ENCODE peak calls at places on chromosome 20, in seven cellular contexts. P is HCT116, J is GM12878, T is HepG2, Y is T47D, D is SK-N-SH, E is K562. A is an unnamed sample.

GRCh38 chr20:48066256-48066655 is 281.0 kb upstream of the SULF2 start:
- DNase-seq in J (no peak), Y (no peak), T (no peak), D (no peak), E (no peak), P (no peak), A (no peak)

GRCh38 chr20:20273281-20273680 is 94.6 kb upstream of the INSM1 start:
- DNase-seq in J (no peak), T (no peak), D (no peak), P (no peak), E (no peak), Y (no peak), A (no peak)

GRCh38 chr20:41927189-41927588 is 309.0 kb upstream of the CHD6 start:
- DNase-seq in D (no peak), Y (no peak), P (no peak), T (no peak), E (no peak), J (no peak), A (no peak)

GRCh38 chr20:14861028-14861699 is 523.8 kb upstream of the FLRT3 start:
- DNase-seq in D (no peak), E (no peak), P (no peak), Y (no peak), J (no peak), T (no peak), A (no peak)

GRCh38 chr20:10433014-10433622 is 904 bp downstream of the MKKS start:
- DNase-seq in D (peak), J (no peak), T (peak), Y (no peak), E (no peak), P (no peak), A (no peak)

GRCh38 chr20:41256516-41256915 is 61.0 kb downstream of the ZHX3 start:
- DNase-seq in T (no peak), D (no peak), P (no peak), E (no peak), J (no peak), Y (no peak), A (no peak)

GRCh38 chr20:57429579-57430202 is 38.5 kb downstream of the RBM38 start:
- DNase-seq in Y (no peak), D (no peak), T (peak), E (no peak), P (peak), J (no peak), A (no peak)

GRCh38 chr20:58685988-58686387 is 6.6 kb upstream of the NPEPL1 start:
- DNase-seq in D (no peak), Y (no peak), J (no peak), P (no peak), E (no peak), T (no peak), A (peak)

GRCh38 chr20:48945840-48946514 is 24.5 kb downstream of the ARFGEF2 start:
- DNase-seq in E (no peak), J (no peak), P (peak), T (no peak), D (no peak), Y (peak), A (no peak)

GRCh38 chr20:39009348-39009747 is 47.2 kb downstream of the DHX35 start:
- DNase-seq in J (no peak), Y (no peak), T (no peak), P (no peak), E (no peak), D (no peak), A (no peak)

GRCh38 chr20:48912065-48912464 is 9.4 kb upstream of the ARFGEF2 start:
- DNase-seq in J (no peak), Y (no peak), T (no peak), D (no peak), E (no peak), P (no peak), A (no peak)

GRCh38 chr20:64029293-64030117 is 6.5 kb upstream of the C20orf204 start:
- DNase-seq in D (no peak), E (no peak), P (no peak), J (no peak), Y (no peak), T (no peak), A (no peak)

GRCh38 chr20:4898282-4898681 is 103.0 kb downstream of the SLC23A2 start:
- DNase-seq in Y (no peak), D (no peak), E (no peak), P (peak), T (no peak), J (no peak), A (no peak)

GRCh38 chr20:58875111-58875510 is 22.6 kb downstream of the GNAS start:
- DNase-seq in D (no peak), P (no peak), Y (no peak), T (no peak), J (no peak), E (no peak), A (no peak)

GRCh38 chr20:49594143-49594928 is 26.4 kb upstream of the PTGIS start:
- DNase-seq in T (no peak), Y (no peak), E (no peak), D (no peak), J (no peak), P (no peak), A (no peak)

GRCh38 chr20:23782366-23782983 is 31.7 kb upstream of the CST1 start:
- DNase-seq in E (peak), Y (peak), T (no peak), D (peak), P (no peak), J (no peak), A (peak)

GRCh38 chr20:46512943-46513844 is at the start of gene ZNF334:
- DNase-seq in J (no peak), P (no peak), T (peak), Y (no peak), D (peak), E (peak), A (peak)

GRCh38 chr20:12287575-12287974 is 369.9 kb downstream of the BTBD3 start:
- DNase-seq in D (no peak), E (no peak), T (no peak), P (no peak), J (no peak), Y (no peak), A (no peak)

GRCh38 chr20:9411833-9412232 is 102.6 kb upstream of the LAMP5 start:
- DNase-seq in T (no peak), Y (no peak), E (no peak), J (no peak), P (no peak), D (no peak), A (no peak)

GRCh38 chr20:9407805-9408421 is 106.5 kb upstream of the LAMP5 start:
- DNase-seq in D (peak), Y (peak), P (peak), J (peak), T (peak), E (peak), A (peak)

GRCh38 chr20:9409352-9409751 is 105.0 kb upstream of the LAMP5 start:
- DNase-seq in E (no peak), P (no peak), T (no peak), D (no peak), J (no peak), Y (no peak), A (no peak)

GRCh38 chr20:9409981-9410380 is 104.4 kb upstream of the LAMP5 start:
- DNase-seq in E (no peak), J (no peak), T (no peak), Y (no peak), D (no peak), P (no peak), A (no peak)

DNA sequence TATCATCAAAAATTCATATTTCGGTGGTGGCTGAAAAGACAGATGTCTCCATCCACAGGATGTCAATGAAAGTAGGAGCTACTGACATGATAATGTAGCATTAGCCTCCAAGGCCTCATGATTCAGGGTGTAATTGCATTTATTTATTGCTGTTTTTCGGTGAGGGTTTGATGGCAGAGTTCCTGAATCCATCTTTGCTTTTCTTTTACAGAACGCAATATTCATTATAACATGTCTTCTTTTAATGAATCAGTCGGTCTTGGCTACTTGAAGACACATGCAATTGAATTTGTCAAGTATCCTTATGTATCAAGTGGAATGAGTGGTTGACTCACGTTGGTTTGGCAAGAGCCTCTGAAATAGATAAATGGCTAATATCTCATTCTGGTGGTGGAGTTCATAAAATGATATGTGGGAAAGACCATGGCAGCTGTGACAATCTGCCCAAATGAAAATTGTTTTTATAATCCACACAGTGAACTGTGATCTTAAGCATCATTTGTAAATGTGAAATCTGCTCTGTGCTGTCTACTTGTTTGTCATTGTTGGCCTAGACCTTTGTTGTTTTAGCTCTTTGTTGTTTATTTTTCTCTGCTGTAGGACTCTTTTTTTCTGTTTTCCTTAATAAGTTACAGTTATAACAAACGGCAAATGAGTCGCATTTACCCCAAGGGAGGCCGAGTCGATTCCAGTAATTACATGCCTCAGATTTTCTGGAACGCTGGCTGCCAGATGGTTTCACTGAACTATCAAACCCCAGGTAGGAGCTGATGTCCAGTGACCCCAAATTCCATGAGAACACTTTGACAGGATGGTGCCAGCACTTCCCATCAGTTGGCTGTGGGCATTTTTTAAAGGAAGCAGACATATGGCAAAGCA is 105.7 kb upstream of the LAMP5 start:
- DNase-seq in E (no peak), T (no peak), Y (no peak), P (no peak), D (no peak), J (no peak), A (no peak)
- TF ChIP-seq JUND in E (no peak), T (no peak), Y (no peak), P (no peak), D (peak), J (no peak), A (no peak)

GRCh38 chr20:51237278-51237677 is 214.4 kb upstream of the KCNG1 start:
- DNase-seq in J (no peak), Y (no peak), P (no peak), E (no peak), D (no peak), T (no peak), A (no peak)
- TF ChIP-seq JUND in J (no peak), Y (no peak), P (no peak), E (no peak), D (no peak), T (no peak), A (no peak)

DNA sequence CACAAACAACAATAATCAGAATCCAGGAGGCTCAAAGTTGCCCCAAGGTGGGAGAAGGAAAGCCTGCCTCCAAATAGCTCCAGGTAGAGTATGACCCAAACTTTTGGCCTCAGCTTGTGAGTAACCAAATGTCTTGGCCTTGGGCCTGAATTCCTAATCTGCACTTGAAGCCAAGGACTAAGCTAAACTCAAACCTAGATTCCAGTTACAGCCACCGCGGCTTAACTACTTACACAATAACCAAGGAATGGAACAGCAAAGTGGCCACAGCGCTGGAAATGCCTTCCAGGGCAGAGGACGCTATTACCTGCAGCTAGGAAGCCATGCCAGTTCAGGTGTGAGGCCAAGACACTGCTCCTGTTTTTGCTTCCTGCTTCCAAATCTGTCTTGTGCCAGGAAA is 4.6 kb downstream of the NINL start:
- DNase-seq in Y (peak), T (no peak), D (no peak), J (no peak), E (no peak), P (no peak), A (no peak)
- TF ChIP-seq JUND in Y (no peak), T (no peak), D (no peak), J (no peak), E (no peak), P (no peak), A (no peak)

DNA sequence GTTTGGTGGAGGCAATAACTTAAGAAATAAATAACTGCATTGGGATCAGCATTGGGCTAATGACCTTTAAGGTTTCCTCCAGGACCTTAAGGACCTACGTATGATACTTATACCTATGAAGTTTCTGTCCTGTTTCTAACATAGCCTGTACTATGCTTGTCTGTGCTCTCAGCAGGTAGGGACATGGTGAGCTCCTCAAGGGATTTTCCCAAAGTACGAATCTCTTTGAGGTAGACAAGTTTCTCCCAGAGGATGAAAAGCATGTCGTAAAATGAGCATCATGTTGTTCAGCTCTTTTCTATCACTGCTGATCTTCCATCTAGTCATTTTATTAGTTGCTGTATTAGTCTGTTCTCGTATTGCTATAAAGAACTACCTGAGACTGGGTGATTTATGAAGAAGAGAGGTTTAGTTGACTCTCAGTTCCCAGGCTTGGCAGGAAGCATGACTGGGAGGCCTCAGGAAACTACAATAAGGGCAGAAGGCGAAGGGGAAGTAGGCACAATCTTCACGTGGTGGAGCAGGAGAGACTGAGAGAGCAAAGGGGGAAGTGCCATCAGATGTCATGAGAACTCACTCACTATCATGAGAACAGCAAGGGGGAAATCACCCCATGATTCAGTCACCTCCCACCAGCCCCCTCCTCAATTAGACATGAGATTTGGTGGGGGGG is 77.8 kb upstream of the TGM3 start:
- DNase-seq in J (peak), P (no peak), D (no peak), E (no peak), Y (no peak), T (no peak), A (no peak)
- TF ChIP-seq JUND in J (no peak), P (no peak), D (no peak), E (no peak), Y (no peak), T (no peak), A (no peak)

DNA sequence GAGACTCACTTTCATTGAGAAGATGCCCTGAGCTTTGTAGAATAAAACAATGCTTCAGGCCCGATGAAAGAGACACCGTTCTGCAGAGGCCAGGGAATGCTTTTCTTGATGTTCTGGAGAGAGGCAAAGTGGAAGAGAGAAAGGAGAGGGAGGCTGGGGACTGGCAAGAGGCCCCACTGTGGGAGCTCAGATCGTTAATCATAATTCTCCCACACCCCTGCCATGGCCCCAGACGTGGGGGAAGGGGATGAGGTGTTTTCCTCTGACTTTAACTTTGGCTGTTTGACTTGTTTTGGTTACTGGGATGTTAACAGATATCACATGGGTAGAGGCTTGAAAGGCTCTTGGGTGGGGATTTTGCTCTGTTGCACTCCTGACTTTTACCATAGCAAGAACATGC is 19.2 kb downstream of the SCP2D1 start:
- DNase-seq in P (no peak), E (no peak), T (no peak), Y (no peak), D (no peak), J (no peak), A (no peak)
- TF ChIP-seq JUND in P (no peak), E (no peak), T (no peak), Y (no peak), D (no peak), J (no peak), A (no peak)

DNA sequence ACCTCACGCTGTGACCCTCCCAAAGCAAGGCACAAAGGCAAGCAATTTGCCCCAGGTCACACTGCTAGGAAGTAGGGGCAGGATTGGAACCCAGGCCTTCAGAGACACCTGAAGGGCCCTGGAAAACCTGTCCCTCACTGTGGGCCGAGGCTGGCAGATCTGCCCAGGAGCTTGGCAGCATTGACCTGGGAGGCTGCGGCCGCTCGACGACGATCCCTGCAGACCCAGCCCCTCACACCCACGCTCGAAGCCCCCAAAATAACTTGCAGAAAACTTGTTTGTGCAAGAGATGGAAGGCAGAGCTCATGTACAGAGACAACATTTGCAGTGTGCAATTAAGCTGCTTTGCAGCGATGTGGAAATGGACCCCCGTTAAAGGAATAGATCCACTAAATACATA is 251.4 kb downstream of the TAF4 start:
- DNase-seq in J (no peak), T (no peak), P (no peak), D (no peak), Y (no peak), E (no peak), A (no peak)
- TF ChIP-seq JUND in J (no peak), T (no peak), P (no peak), D (no peak), Y (no peak), E (no peak), A (no peak)

GRCh38 chr20:60253471-60253870 is 295.2 kb downstream of the CDH26 start:
- DNase-seq in T (no peak), D (no peak), J (no peak), P (no peak), Y (no peak), E (no peak), A (no peak)

GRCh38 chr20:60254901-60255411 is 296.7 kb downstream of the CDH26 start:
- DNase-seq in T (no peak), P (no peak), D (peak), Y (no peak), J (no peak), E (no peak), A (no peak)

GRCh38 chr20:60256811-60257210 is 298.6 kb downstream of the CDH26 start:
- DNase-seq in D (no peak), T (no peak), J (no peak), Y (no peak), P (no peak), E (no peak), A (no peak)

GRCh38 chr20:60255866-60256265 is 297.6 kb downstream of the CDH26 start:
- DNase-seq in D (peak), P (no peak), E (no peak), Y (no peak), T (no peak), J (no peak), A (no peak)

GRCh38 chr20:60255426-60255825 is 297.2 kb downstream of the CDH26 start:
- DNase-seq in Y (no peak), D (peak), P (no peak), T (no peak), E (no peak), J (no peak), A (no peak)
- TF ChIP-seq JUND in Y (no peak), D (no peak), P (no peak), T (no peak), E (no peak), J (no peak), A (no peak)

DNA sequence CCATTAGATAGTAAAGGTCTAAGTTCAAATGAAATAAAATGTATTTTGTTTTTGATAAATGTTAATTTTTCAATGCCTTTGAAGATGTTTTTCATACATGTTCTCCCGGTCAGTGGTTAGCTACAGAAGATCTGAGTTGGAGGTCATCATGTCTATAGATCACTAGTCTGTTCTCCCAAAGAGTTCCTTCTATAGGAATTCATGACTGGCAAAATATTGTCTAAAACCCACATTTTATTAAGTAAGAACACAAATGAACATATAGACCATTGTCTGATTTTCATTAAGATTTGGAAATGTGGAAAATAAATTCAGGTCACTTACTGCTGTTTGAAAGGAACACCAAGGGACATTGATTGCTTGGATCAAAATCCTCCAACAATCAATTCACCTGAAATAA is 23.6 kb downstream of the HAO1 start:
- DNase-seq in Y (no peak), J (no peak), P (no peak), E (no peak), D (no peak), T (no peak), A (no peak)
- TF ChIP-seq JUND in Y (no peak), J (no peak), P (no peak), E (no peak), D (no peak), T (no peak), A (no peak)

GRCh38 chr20:18428490-18429173 is 38.2 kb downstream of the DZANK1 start:
- DNase-seq in E (no peak), J (no peak), D (no peak), P (no peak), Y (no peak), T (peak), A (no peak)

GRCh38 chr20:18431206-18431605 is 35.6 kb downstream of the DZANK1 start:
- DNase-seq in J (no peak), P (no peak), Y (no peak), T (no peak), D (no peak), E (no peak), A (no peak)

GRCh38 chr20:18427214-18427613 is 39.6 kb downstream of the DZANK1 start:
- DNase-seq in E (no peak), J (no peak), Y (no peak), P (no peak), D (no peak), T (no peak), A (no peak)

DNA sequence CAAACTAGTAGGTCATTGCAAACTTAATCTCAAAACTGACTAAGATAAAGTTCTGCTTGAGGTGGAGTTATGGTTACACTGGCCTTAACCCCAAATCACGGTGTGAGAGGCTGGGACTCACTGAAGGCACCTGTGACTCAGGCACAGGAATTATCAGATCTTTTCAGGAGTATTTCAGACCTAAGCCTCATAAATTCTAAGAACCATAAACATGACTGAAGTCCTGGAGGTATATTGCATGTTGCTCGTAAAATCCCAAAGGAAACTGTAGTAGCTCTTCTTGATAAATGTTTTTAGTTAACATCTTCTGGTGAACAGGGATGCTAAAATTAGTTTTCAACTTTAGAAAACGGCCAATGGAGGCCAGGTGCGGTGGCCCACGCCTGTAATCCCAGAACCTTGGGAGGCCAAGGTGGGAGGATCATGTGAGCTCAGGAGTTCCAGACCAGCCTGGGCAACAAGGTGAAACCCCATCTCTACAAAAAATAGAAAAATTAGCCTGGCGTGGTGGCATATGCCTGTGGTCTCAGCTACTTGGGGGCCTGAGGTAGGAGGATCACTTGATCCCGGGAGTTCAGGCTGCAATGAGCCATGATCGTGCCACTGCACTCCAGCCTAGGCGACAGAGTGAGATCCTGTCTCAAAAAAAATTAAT is 36.5 kb downstream of the DZANK1 start:
- DNase-seq in E (no peak), Y (no peak), D (no peak), P (no peak), T (no peak), J (no peak), A (no peak)
- TF ChIP-seq JUND in E (no peak), Y (no peak), D (no peak), P (no peak), T (no peak), J (no peak), A (no peak)